ENCODE peak calls at places on chromosome 5, in four cellular contexts. N is MM.1S, T is HCT116, J is GM23248. L is an unnamed sample.
A peak's percentile ranks its signal among the peaks of the same experiment; 100 is the strongest.

GRCh38 chr5:936149-937144 is 43.8 kb downstream of the TRIP13 start:
- DNase-seq in J (no peak), T (no peak), N (no peak), L (no peak)

GRCh38 chr5:38524006-38524405 is 32.4 kb downstream of the LIFR start:
- DNase-seq in J (no peak), T (no peak), N (no peak), L (no peak)

GRCh38 chr5:75616961-75617660 is 5.9 kb downstream of the ANKDD1B start:
- DNase-seq in T (no peak), J (no peak), N (no peak), L (no peak)

GRCh38 chr5:81068635-81069034 is 108.5 kb downstream of the RASGRF2 start:
- DNase-seq in N (no peak), T (no peak), J (no peak), L (no peak)

GRCh38 chr5:76547242-76547890 is 75.8 kb downstream of the F2RL2 start:
- DNase-seq in J (peak; percentile 4), T (no peak), N (peak; percentile 93), L (no peak)

GRCh38 chr5:142015781-142016533 is 3.1 kb upstream of the GNPDA1 start:
- DNase-seq in J (peak; percentile 78), N (peak; percentile 77), T (no peak), L (peak; percentile 66)

GRCh38 chr5:177133845-177134652 is 476 bp downstream of the NSD1 start:
- DNase-seq in N (peak; percentile 42), T (no peak), J (peak; percentile 82), L (peak; percentile 54)

GRCh38 chr5:154196955-154197652 is 6.6 kb downstream of the GALNT10 start:
- DNase-seq in J (no peak), N (peak; percentile 12), T (no peak), L (no peak)

GRCh38 chr5:61496406-61497307 is 164.6 kb downstream of the ZSWIM6 start:
- DNase-seq in N (no peak), J (peak; percentile 11), T (no peak), L (no peak)

GRCh38 chr5:88190106-88190834 is 78.4 kb downstream of the TMEM161B start:
- DNase-seq in N (no peak), J (no peak), T (no peak), L (no peak)

GRCh38 chr5:149358294-149358651 is 427 bp downstream of the PCYOX1L start:
- DNase-seq in T (no peak), J (peak; percentile 46), N (peak; percentile 36), L (no peak)

GRCh38 chr5:639584-640213 is 27.6 kb downstream of the CEP72 start:
- DNase-seq in T (no peak), J (no peak), N (no peak), L (no peak)

GRCh38 chr5:180313677-180314076 is 21.8 kb upstream of the MAPK9 start:
- DNase-seq in T (no peak), J (no peak), N (no peak), L (no peak)

GRCh38 chr5:173925449-173926071 is 37.4 kb downstream of the CPEB4 start:
- DNase-seq in N (peak; percentile 79), T (peak; percentile 38), J (peak; percentile 74), L (no peak)

GRCh38 chr5:39428639-39429038 is 3.9 kb upstream of the DAB2 start:
- DNase-seq in N (no peak), J (no peak), T (no peak), L (no peak)

GRCh38 chr5:52983731-52984620 is 5.2 kb upstream of the ITGA2 start:
- DNase-seq in J (peak; percentile 53), N (no peak), T (peak; percentile 31), L (no peak)

GRCh38 chr5:73291873-73292272 is 118.9 kb downstream of the TMEM174 start:
- DNase-seq in J (no peak), N (no peak), T (no peak), L (no peak)

GRCh38 chr5:98769256-98770157 is 4.0 kb upstream of the RGMB start:
- DNase-seq in J (peak; percentile 85), T (no peak), N (no peak), L (no peak)
- TF ChIP-seq EZH2 in J (no peak), T (no peak), N (no peak), L (no peak)

GRCh38 chr5:157538311-157538710 is 37.3 kb downstream of the ADAM19 start:
- DNase-seq in N (no peak), J (no peak), T (no peak), L (no peak)

GRCh38 chr5:157539623-157540022 is 36.0 kb downstream of the ADAM19 start:
- DNase-seq in J (no peak), N (no peak), T (no peak), L (no peak)

GRCh38 chr5:157540707-157541451 is 34.7 kb downstream of the ADAM19 start:
- DNase-seq in J (peak; percentile 84), N (peak; percentile 79), T (no peak), L (peak; percentile 53)

GRCh38 chr5:157541452-157542118 is 34.0 kb downstream of the ADAM19 start:
- DNase-seq in N (no peak), T (no peak), J (peak; percentile 40), L (no peak)

GRCh38 chr5:157540124-157540523 is 35.5 kb downstream of the ADAM19 start:
- DNase-seq in J (no peak), N (no peak), T (no peak), L (no peak)
- H3K9ac ChIP-seq in J (no peak overlapping the region), N (peak overlapping the region; percentile 39), T (no peak overlapping the region), L (no peak overlapping the region)

DNA sequence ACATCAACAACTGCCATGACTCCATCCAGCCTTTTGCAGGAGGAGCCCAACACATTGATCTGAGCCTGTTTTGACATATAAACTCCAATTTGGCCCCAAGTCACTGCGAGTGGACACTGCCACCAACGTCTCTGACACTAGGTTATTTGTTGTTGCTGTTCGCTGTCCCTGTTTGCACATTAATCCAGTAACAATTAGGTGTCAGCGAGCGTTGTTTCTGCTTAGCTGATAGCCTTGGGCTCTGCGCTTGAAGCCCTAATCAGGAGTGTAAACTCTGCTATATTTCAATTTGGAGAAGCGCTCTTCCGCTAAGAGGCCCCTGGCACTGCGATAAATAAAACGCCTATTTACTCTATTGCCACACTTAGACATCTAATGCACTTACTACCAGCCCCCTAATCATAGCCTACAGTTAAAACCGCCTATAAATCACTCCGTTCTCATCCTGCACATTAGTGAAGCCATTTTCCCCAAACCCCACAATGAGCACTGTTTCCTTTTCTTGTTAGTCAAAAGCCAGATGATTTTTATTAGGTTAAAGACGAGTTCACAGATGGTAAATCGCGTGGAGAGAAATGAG is 195.9 kb upstream of the TBCA start:
- DNase-seq in N (no peak), T (no peak), J (no peak), L (no peak)
- H3K4me3 ChIP-seq in N (no peak overlapping the region), T (no peak overlapping the region), J (peak overlapping the region; percentile 62), L (peak overlapping the region; percentile 14)

GRCh38 chr5:132747693-132748440 is 641 bp downstream of the CCNI2 start:
- DNase-seq in T (no peak), N (no peak), J (no peak), L (no peak)
- TF ChIP-seq EZH2 in T (no peak), N (no peak), J (no peak), L (no peak)

GRCh38 chr5:7991125-7991821 is 122.3 kb downstream of the MTRR start:
- DNase-seq in T (no peak), N (no peak), J (no peak), L (no peak)
- H3K9ac ChIP-seq in T (no peak overlapping the region), N (no peak overlapping the region), J (no peak overlapping the region), L (no peak overlapping the region)

DNA sequence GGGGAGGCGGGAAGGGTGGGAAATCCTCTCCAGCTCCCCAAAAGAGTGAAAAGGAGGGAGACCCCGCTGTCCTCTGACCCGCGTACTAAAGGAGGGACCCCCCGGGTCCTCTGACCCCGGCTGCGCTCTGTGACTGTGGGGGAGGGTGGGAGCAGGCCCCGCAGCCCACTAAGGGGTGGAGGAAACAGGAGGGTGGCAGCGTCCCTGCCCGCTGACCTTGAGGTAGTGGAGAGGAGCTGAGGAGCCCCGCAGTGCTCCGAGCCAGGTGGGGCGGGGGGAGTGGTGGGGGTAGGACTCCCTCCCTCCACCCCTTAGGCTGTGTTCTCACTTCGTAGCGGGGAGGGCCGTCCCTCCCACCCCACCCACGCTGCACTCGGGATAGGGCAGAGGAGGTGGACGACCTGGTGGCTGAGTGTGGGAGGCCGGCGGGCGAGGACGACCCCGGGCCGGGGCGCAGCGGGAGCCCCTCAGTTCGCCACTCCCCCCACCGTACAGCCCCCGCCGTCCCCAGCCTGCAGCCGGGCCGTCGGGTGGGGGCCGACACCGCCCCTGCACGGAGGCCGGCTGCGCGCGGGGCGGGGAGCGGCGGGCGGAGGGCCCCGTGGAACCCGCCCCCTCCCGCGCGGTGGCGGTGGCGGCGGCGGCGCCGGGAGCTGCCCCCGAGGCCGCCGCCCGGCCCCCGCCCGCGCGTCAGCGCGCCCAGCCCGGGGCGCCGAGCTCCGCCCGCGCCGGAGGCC is at the start of gene ADCY2:
- DNase-seq in N (no peak), J (no peak), T (no peak), L (no peak)
- H3K4me3 ChIP-seq in N (peak within 1 kb of the TSS; percentile 42), J (peak within 1 kb of the TSS; percentile 38), T (no peak within 1 kb of the TSS), L (no peak within 1 kb of the TSS)

L was measured in mammary epithelial cell.